ENCODE peak calls at places on chromosomes 3 and 15, in ten cellular contexts. U is stimulated activated naive CD4-positive, alpha-beta T cell treated with Interleukin-2 at 50 U/mL for 16 hours; C is astrocyte of the spinal cord; Q is NCI-H1694; H is stimulated activated CD4-positive, alpha-beta T cell treated with anti-CD3 and anti-CD28 coated beads, Interleukin-1b, Interleukin-23, amount 100 ng/mL, for 4 hours; R is NAMALWA; V is DMS153; S is memory B cell; N is kidney glomerular epithelial cell; D is cardiac muscle cell. M is an unnamed sample.

GRCh38 chr3:37384117-37384516 is 209.7 kb upstream of the LRRFIP2 start:
- DNase-seq in R (no peak), U (no peak), S (no peak), N (no peak), H (no peak), V (no peak), D (no peak), C (no peak), Q (no peak), M (no peak)

GRCh38 chr3:42729404-42730145 is 27.0 kb upstream of the HHATL start:
- DNase-seq in D (no peak), S (no peak), C (no peak), N (no peak), R (no peak), Q (no peak), H (no peak), U (no peak), V (no peak), M (no peak)

GRCh38 chr3:29777869-29778268 is 497.0 kb downstream of the RBMS3 start:
- DNase-seq in U (no peak), C (no peak), D (no peak), R (no peak), V (no peak), N (no peak), Q (no peak), S (no peak), H (no peak), M (no peak)

GRCh38 chr3:72997421-72997961 is 880 bp downstream of the PPP4R2 start:
- DNase-seq in U (peak), S (peak), D (peak), V (no peak), C (peak), H (no peak), N (peak), Q (peak), R (peak), M (no peak)

GRCh38 chr3:186362988-186363387 is 954 bp upstream of the DGKG start:
- DNase-seq in U (no peak), S (no peak), D (no peak), V (no peak), H (no peak), Q (no peak), C (no peak), N (no peak), R (no peak), M (no peak)

GRCh38 chr3:127197300-127198150 is 4.6 kb downstream of the PRR23E start:
- DNase-seq in U (no peak), C (no peak), N (no peak), R (no peak), V (no peak), S (no peak), H (no peak), Q (no peak), D (no peak), M (no peak)

GRCh38 chr3:143657391-143657790 is 190.9 kb downstream of the SLC9A9 start:
- DNase-seq in C (peak), D (no peak), R (no peak), V (no peak), H (no peak), Q (no peak), S (no peak), N (no peak), U (no peak), M (no peak)

GRCh38 chr15:89776274-89777072 is at the start of gene MESP2:
- DNase-seq in H (peak), C (peak), S (peak), R (peak), V (peak), D (peak), Q (no peak), U (peak), N (peak), M (no peak)

GRCh38 chr3:46112984-46113383 is 85.7 kb upstream of the XCR1 start:
- DNase-seq in C (no peak), H (no peak), N (no peak), V (no peak), U (no peak), Q (no peak), R (no peak), S (no peak), D (no peak), M (no peak)

GRCh38 chr3:106570426-106570825 is 701.6 kb upstream of the CBLB start:
- DNase-seq in S (no peak), C (no peak), Q (no peak), U (no peak), D (no peak), V (no peak), H (no peak), R (no peak), N (peak), M (no peak)

GRCh38 chr3:10392244-10392643 is 71.3 kb upstream of the SEC13 start:
- DNase-seq in C (no peak), U (no peak), D (peak), N (no peak), S (no peak), V (no peak), H (no peak), Q (no peak), R (no peak), M (no peak)

GRCh38 chr3:65472501-65472900 is 566.2 kb downstream of the MAGI1 start:
- DNase-seq in R (no peak), U (no peak), V (no peak), C (no peak), Q (no peak), N (no peak), S (no peak), H (no peak), D (no peak), M (no peak)

GRCh38 chr15:81280696-81281095 is 43.2 kb downstream of the STARD5 start:
- DNase-seq in D (no peak), N (no peak), U (no peak), Q (no peak), S (no peak), H (no peak), R (no peak), V (no peak), C (no peak), M (no peak)

GRCh38 chr3:114622001-114622400 is 328.2 kb downstream of the TIGIT start:
- DNase-seq in C (no peak), V (no peak), D (no peak), U (no peak), Q (no peak), R (no peak), H (no peak), S (no peak), N (no peak), M (no peak)

GRCh38 chr15:35690698-35691116 is 144.7 kb upstream of the DPH6 start:
- DNase-seq in R (no peak), S (no peak), C (peak), V (no peak), Q (no peak), U (no peak), N (peak), H (no peak), D (no peak), M (no peak)

GRCh38 chr3:178562869-178563232 is 26.6 kb downstream of the KCNMB2 start:
- DNase-seq in U (no peak), H (no peak), C (peak), N (peak), Q (no peak), S (no peak), D (no peak), V (no peak), R (no peak), M (no peak)

GRCh38 chr3:186099178-186099577 is 9.7 kb downstream of the ETV5 start:
- DNase-seq in R (no peak), C (peak), H (no peak), S (no peak), U (no peak), D (peak), Q (peak), N (no peak), V (peak), M (peak)

GRCh38 chr3:171301002-171301401 is 159.2 kb downstream of the TNIK start:
- DNase-seq in N (no peak), C (no peak), D (no peak), U (no peak), H (no peak), V (no peak), R (no peak), Q (no peak), S (no peak), M (no peak)

GRCh38 chr3:129892857-129893615 is 475 bp downstream of the TMCC1 start:
- DNase-seq in R (peak), S (peak), U (peak), Q (no peak), V (peak), D (peak), C (no peak), N (peak), H (peak), M (no peak)

GRCh38 chr3:5017953-5018531 is 38.8 kb downstream of the BHLHE40 start:
- DNase-seq in V (no peak), N (no peak), R (no peak), H (no peak), Q (no peak), S (no peak), C (peak), U (no peak), D (no peak), M (no peak)

GRCh38 chr3:144085964-144086363 is 114.3 kb downstream of the DIPK2A start:
- DNase-seq in N (no peak), R (peak), H (no peak), S (no peak), V (peak), Q (peak), U (no peak), D (no peak), C (peak), M (no peak)

GRCh38 chr3:171049831-171050444 is 23.4 kb upstream of the SLC2A2 start:
- DNase-seq in U (peak), V (peak), C (peak), H (peak), D (peak), R (peak), Q (peak), S (peak), N (peak), M (peak)

GRCh38 chr3:61521229-61521628 is 40.1 kb upstream of the PTPRG start:
- DNase-seq in R (peak), C (no peak), Q (no peak), N (no peak), U (no peak), D (no peak), V (no peak), S (no peak), H (no peak), M (no peak)

GRCh38 chr15:48939686-48940085 is 24.0 kb downstream of the SHC4 start:
- DNase-seq in S (no peak), Q (no peak), H (no peak), N (peak), D (no peak), V (no peak), U (no peak), R (no peak), C (peak), M (no peak)

GRCh38 chr15:72782993-72783562 is 480 bp downstream of the ADPGK start:
- DNase-seq in H (no peak), N (peak), U (peak), R (peak), Q (no peak), V (no peak), D (no peak), C (no peak), S (no peak), M (no peak)

M was measured in NCI-H2107.